ENCODE peak calls at places on chromosomes 2 and 18, in six cellular contexts. One of them, this sample, is unnamed.

GRCh38 chr2:186459009-186459408 is 27.1 kb upstream of the ZC3H15 start:
- DNase-seq in A549: no peak
- DNase-seq in endothelial cell of umbilical vein: peak; percentile 37
- DNase-seq in HepG2: peak; percentile 64
- DNase-seq in K562: no peak
- DNase-seq in GM12878: no peak
- DNase-seq in this sample: peak; percentile 14

GRCh38 chr2:111664451-111664850 is 219.5 kb downstream of the ANAPC1 start:
- DNase-seq in A549: no peak
- DNase-seq in endothelial cell of umbilical vein: no peak
- DNase-seq in HepG2: no peak
- DNase-seq in K562: no peak
- DNase-seq in GM12878: no peak
- DNase-seq in this sample: no peak

GRCh38 chr18:57787068-57787682 is 15.9 kb downstream of the ATP8B1 start:
- DNase-seq in A549: no peak
- DNase-seq in endothelial cell of umbilical vein: peak; percentile 63
- DNase-seq in HepG2: no peak
- DNase-seq in K562: no peak
- DNase-seq in GM12878: no peak
- DNase-seq in this sample: no peak

GRCh38 chr2:224930124-224930523 is 112.1 kb downstream of the DOCK10 start:
- DNase-seq in A549: no peak
- DNase-seq in endothelial cell of umbilical vein: no peak
- DNase-seq in HepG2: no peak
- DNase-seq in K562: no peak
- DNase-seq in GM12878: no peak
- DNase-seq in this sample: peak; percentile 70

GRCh38 chr2:97718051-97718882 is 4.9 kb downstream of the ZAP70 start:
- DNase-seq in A549: no peak
- DNase-seq in endothelial cell of umbilical vein: no peak
- DNase-seq in HepG2: no peak
- DNase-seq in K562: no peak
- DNase-seq in GM12878: no peak
- DNase-seq in this sample: peak; percentile 84

GRCh38 chr2:19349911-19350677 is 8.3 kb downstream of the OSR1 start:
- DNase-seq in A549: no peak
- DNase-seq in endothelial cell of umbilical vein: peak; percentile 63
- DNase-seq in HepG2: peak; percentile 27
- DNase-seq in K562: peak; percentile 64
- DNase-seq in GM12878: no peak
- DNase-seq in this sample: peak; percentile 50

GRCh38 chr18:51278045-51278649 is 80.7 kb upstream of the MEX3C start:
- DNase-seq in A549: peak; percentile 21
- DNase-seq in endothelial cell of umbilical vein: no peak
- DNase-seq in HepG2: peak; percentile 47
- DNase-seq in K562: peak; percentile 40
- DNase-seq in GM12878: no peak
- DNase-seq in this sample: peak; percentile 66

GRCh38 chr18:6056171-6056932 is 161.0 kb upstream of the TMEM200C start:
- DNase-seq in A549: peak; percentile 5
- DNase-seq in endothelial cell of umbilical vein: peak; percentile 77
- DNase-seq in HepG2: peak; percentile 57
- DNase-seq in K562: no peak
- DNase-seq in GM12878: no peak
- DNase-seq in this sample: no peak

GRCh38 chr2:181310967-181311366 is 146.2 kb upstream of the ITGA4 start:
- DNase-seq in A549: no peak
- DNase-seq in endothelial cell of umbilical vein: no peak
- DNase-seq in HepG2: no peak
- DNase-seq in K562: no peak
- DNase-seq in GM12878: no peak
- DNase-seq in this sample: peak; percentile 22

GRCh38 chr18:42163316-42163715 is 208.3 kb downstream of the PIK3C3 start:
- DNase-seq in A549: no peak
- DNase-seq in endothelial cell of umbilical vein: no peak
- DNase-seq in HepG2: no peak
- DNase-seq in K562: no peak
- DNase-seq in GM12878: no peak
- DNase-seq in this sample: no peak

GRCh38 chr2:85797959-85798358 is 44.2 kb downstream of the ATOH8 start:
- DNase-seq in A549: peak; percentile 43
- DNase-seq in endothelial cell of umbilical vein: peak; percentile 60
- DNase-seq in HepG2: peak; percentile 77
- DNase-seq in K562: peak; percentile 44
- DNase-seq in GM12878: no peak
- DNase-seq in this sample: peak; percentile 58

GRCh38 chr2:16522031-16522818 is 143.4 kb downstream of the CYRIA start:
- DNase-seq in A549: no peak
- DNase-seq in endothelial cell of umbilical vein: no peak
- DNase-seq in HepG2: no peak
- DNase-seq in K562: no peak
- DNase-seq in GM12878: no peak
- DNase-seq in this sample: no peak

GRCh38 chr2:238488347-238488826 is 61.7 kb downstream of the ASB1 start:
- DNase-seq in A549: no peak
- DNase-seq in endothelial cell of umbilical vein: no peak
- DNase-seq in HepG2: no peak
- DNase-seq in K562: no peak
- DNase-seq in GM12878: no peak
- DNase-seq in this sample: no peak
- TF ChIP-seq MYC in A549: no peak
- TF ChIP-seq MYC in endothelial cell of umbilical vein: no peak
- TF ChIP-seq MYC in HepG2: no peak
- TF ChIP-seq MYC in K562: no peak
- TF ChIP-seq MYC in GM12878: no peak
- TF ChIP-seq MYC in this sample: no peak

GRCh38 chr18:46677609-46678470 is 20.8 kb upstream of the LOXHD1 start:
- DNase-seq in A549: no peak
- DNase-seq in endothelial cell of umbilical vein: no peak
- DNase-seq in HepG2: no peak
- DNase-seq in K562: no peak
- DNase-seq in GM12878: no peak
- DNase-seq in this sample: no peak
- TF ChIP-seq CTCF in A549: no peak
- TF ChIP-seq CTCF in endothelial cell of umbilical vein: no peak
- TF ChIP-seq CTCF in HepG2: no peak
- TF ChIP-seq CTCF in K562: no peak
- TF ChIP-seq CTCF in GM12878: peak; percentile 19
- TF ChIP-seq CTCF in this sample: peak; percentile 7

GRCh38 chr2:37441055-37441454 is 96.6 kb downstream of the QPCT start:
- DNase-seq in A549: no peak
- DNase-seq in endothelial cell of umbilical vein: no peak
- DNase-seq in HepG2: no peak
- DNase-seq in K562: no peak
- DNase-seq in GM12878: no peak
- DNase-seq in this sample: no peak
- TF ChIP-seq MYC in A549: no peak
- TF ChIP-seq MYC in endothelial cell of umbilical vein: no peak
- TF ChIP-seq MYC in HepG2: no peak
- TF ChIP-seq MYC in K562: no peak
- TF ChIP-seq MYC in GM12878: no peak
- TF ChIP-seq MYC in this sample: no peak

GRCh38 chr2:146661494-146662096 is 1183.2 kb upstream of the ACVR2A start:
- DNase-seq in A549: peak; percentile 1
- DNase-seq in endothelial cell of umbilical vein: peak; percentile 56
- DNase-seq in HepG2: peak; percentile 23
- DNase-seq in K562: peak; percentile 6
- DNase-seq in GM12878: no peak
- DNase-seq in this sample: peak; percentile 46
- TF ChIP-seq CTCF in A549: peak; percentile 82
- TF ChIP-seq CTCF in endothelial cell of umbilical vein: peak; percentile 26
- TF ChIP-seq CTCF in HepG2: peak; percentile 63
- TF ChIP-seq CTCF in K562: peak; percentile 32
- TF ChIP-seq CTCF in GM12878: peak; percentile 42
- TF ChIP-seq CTCF in this sample: peak; percentile 64

DNA sequence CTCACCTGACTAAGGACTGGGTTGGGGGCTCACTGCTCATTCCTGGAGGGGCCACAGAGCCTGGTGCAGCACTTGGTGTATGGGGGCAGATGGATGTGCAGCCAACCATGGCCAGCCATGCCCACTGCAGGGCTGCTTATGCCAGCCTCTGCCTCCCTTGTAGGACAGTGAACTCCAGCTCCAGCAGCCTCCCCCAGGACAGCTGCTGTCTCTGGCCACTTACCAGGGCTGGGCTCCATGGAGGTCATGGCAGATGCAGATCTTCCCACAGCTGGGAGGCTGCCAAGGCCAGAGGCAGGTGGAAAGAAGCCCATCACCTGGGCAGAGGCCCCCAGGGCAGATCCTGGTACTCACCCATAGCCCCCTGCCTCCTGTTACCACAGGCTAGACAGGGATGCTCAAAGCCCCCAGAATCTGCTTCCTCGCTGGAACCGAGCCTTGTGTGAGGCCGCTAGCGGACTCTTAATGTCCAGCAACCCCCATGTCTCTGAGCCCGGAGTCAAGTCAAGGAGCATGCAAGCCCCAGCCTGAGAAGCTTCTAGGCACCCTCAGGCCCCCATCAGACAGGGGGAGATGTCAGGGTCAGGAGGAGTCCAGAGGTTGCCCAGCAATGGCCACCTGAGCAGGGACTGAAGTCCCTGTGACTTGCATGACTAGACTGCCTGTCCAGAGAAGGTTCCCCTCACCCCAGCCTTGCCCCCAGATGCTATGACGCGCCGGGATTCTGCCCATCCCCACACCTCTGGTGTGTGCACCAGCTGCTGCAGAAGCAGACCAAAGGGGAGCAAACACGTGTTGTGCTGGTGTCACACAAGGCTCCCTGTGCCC is 123.6 kb downstream of the TWIST2 start:
- DNase-seq in A549: no peak
- DNase-seq in endothelial cell of umbilical vein: no peak
- DNase-seq in HepG2: no peak
- DNase-seq in K562: no peak
- DNase-seq in GM12878: no peak
- DNase-seq in this sample: no peak
- TF ChIP-seq MYC in A549: no peak
- TF ChIP-seq MYC in endothelial cell of umbilical vein: no peak
- TF ChIP-seq MYC in HepG2: no peak
- TF ChIP-seq MYC in K562: no peak
- TF ChIP-seq MYC in GM12878: no peak
- TF ChIP-seq MYC in this sample: no peak